ENCODE peak calls at places on chromosomes 1 and 21, in nine cellular contexts. Y is neural crest cell, J is fibroblast of pulmonary artery, L is brain microvascular endothelial cell, Z is H9, H is endothelial cell, F is endodermal cell, S is A549, U is omental fat pad. O is an unnamed sample.

GRCh38 chr1:34710811-34711210 is 44.0 kb upstream of the GJB5 start:
- DNase-seq in Y (no peak), J (no peak), L (no peak), Z (no peak), H (no peak), F (no peak), S (no peak), U (no peak), O (no peak)

GRCh38 chr1:71080782-71081696 is at the start of gene ZRANB2:
- DNase-seq in Y (peak), J (peak), L (peak), Z (peak), H (peak), F (peak), S (peak), U (peak), O (peak)

GRCh38 chr1:206469411-206469932 is 804 bp upstream of the IKBKE start:
- DNase-seq in Y (no peak), J (no peak), L (no peak), Z (no peak), H (no peak), F (no peak), S (no peak), U (no peak), O (peak)

GRCh38 chr1:46171872-46172271 is 3.0 kb upstream of the TSPAN1 start:
- DNase-seq in Y (no peak), J (no peak), L (no peak), Z (peak), H (no peak), F (peak), S (no peak), U (no peak), O (peak)

GRCh38 chr1:19661721-19662228 is 2.9 kb upstream of the HTR6 start:
- DNase-seq in Y (peak), J (peak), L (peak), Z (no peak), H (no peak), F (no peak), S (peak), U (no peak), O (no peak)

GRCh38 chr1:18302788-18303413 is 177.8 kb upstream of the KLHDC7A start:
- DNase-seq in Y (peak), J (no peak), L (no peak), Z (peak), H (peak), F (peak), S (no peak), U (no peak), O (peak)

GRCh38 chr1:9852410-9853301 is 28.9 kb upstream of the CLSTN1 start:
- DNase-seq in Y (no peak), J (peak), L (peak), Z (no peak), H (no peak), F (peak), S (no peak), U (no peak), O (no peak)

GRCh38 chr1:204885288-204885711 is 14.6 kb downstream of the NFASC start:
- DNase-seq in Y (no peak), J (peak), L (no peak), Z (no peak), H (no peak), F (no peak), S (no peak), U (no peak), O (peak)

GRCh38 chr1:232571523-232571922 is 58.4 kb downstream of the SIPA1L2 start:
- DNase-seq in Y (no peak), J (no peak), L (no peak), Z (no peak), H (no peak), F (no peak), S (peak), U (no peak), O (no peak)

GRCh38 chr21:46083271-46084040 is 14.5 kb upstream of the COL6A2 start:
- DNase-seq in Y (no peak), J (no peak), L (no peak), Z (peak), H (no peak), F (peak), S (no peak), U (no peak), O (no peak)

GRCh38 chr1:108563808-108564207 is 3.9 kb downstream of the EEIG2 start:
- DNase-seq in Y (no peak), J (no peak), L (no peak), Z (no peak), H (no peak), F (no peak), S (no peak), U (no peak), O (no peak)

GRCh38 chr1:55255901-55256300 is 40.7 kb upstream of the USP24 start:
- DNase-seq in Y (no peak), J (no peak), L (no peak), Z (no peak), H (no peak), F (no peak), S (no peak), U (no peak), O (no peak)

GRCh38 chr1:100924212-100924611 is 28.3 kb downstream of the SLC30A7 start:
- DNase-seq in Y (no peak), J (peak), L (peak), Z (no peak), H (no peak), F (no peak), S (no peak), U (no peak), O (no peak)

GRCh38 chr1:206521694-206522402 is 14.5 kb downstream of the RASSF5 start:
- DNase-seq in Y (no peak), J (no peak), L (no peak), Z (no peak), H (no peak), F (no peak), S (no peak), U (no peak), O (no peak)

GRCh38 chr1:234272656-234273312 is 100.5 kb upstream of the COA6 start:
- DNase-seq in Y (no peak), J (no peak), L (no peak), Z (no peak), H (no peak), F (no peak), S (no peak), U (no peak), O (no peak)

GRCh38 chr1:200035397-200035955 is 8.0 kb downstream of the NR5A2 start:
- DNase-seq in Y (no peak), J (no peak), L (no peak), Z (peak), H (no peak), F (peak), S (no peak), U (no peak), O (no peak)

GRCh38 chr1:155196103-155196892 is 11.4 kb downstream of the THBS3 start:
- DNase-seq in Y (peak), J (no peak), L (no peak), Z (peak), H (no peak), F (peak), S (no peak), U (no peak), O (no peak)

GRCh38 chr1:96487961-96488360 is 233.6 kb upstream of the PTBP2 start:
- DNase-seq in Y (no peak), J (peak), L (no peak), Z (no peak), H (no peak), F (no peak), S (no peak), U (no peak), O (peak)

GRCh38 chr21:45163413-45164123 is 89.2 kb downstream of the ADARB1 start:
- DNase-seq in Y (no peak), J (no peak), L (no peak), Z (peak), H (no peak), F (no peak), S (no peak), U (no peak), O (no peak)

GRCh38 chr1:161198206-161198876 is 513 bp downstream of the ADAMTS4 start:
- DNase-seq in Y (peak), J (peak), L (no peak), Z (peak), H (peak), F (peak), S (no peak), U (no peak), O (peak)

GRCh38 chr1:113770031-113770430 is 10.7 kb upstream of the PHTF1 start:
- DNase-seq in Y (no peak), J (no peak), L (no peak), Z (no peak), H (no peak), F (no peak), S (no peak), U (no peak), O (no peak)

GRCh38 chr1:6124746-6125365 is 55.3 kb downstream of the CHD5 start:
- DNase-seq in Y (no peak), J (no peak), L (no peak), Z (no peak), H (no peak), F (no peak), S (no peak), U (no peak), O (no peak)

GRCh38 chr1:201783572-201783971 is 45.4 kb upstream of the IPO9 start:
- DNase-seq in Y (no peak), J (no peak), L (no peak), Z (no peak), H (no peak), F (no peak), S (no peak), U (no peak), O (no peak)
- TF ChIP-seq CTCF in Y (no peak), J (no peak), L (peak), Z (peak), H (no peak), F (peak), S (no peak), U (no peak), O (no peak)

GRCh38 chr1:2389644-2390043 is 1.7 kb downstream of the MORN1 start:
- DNase-seq in Y (no peak), J (no peak), L (no peak), Z (no peak), H (no peak), F (no peak), S (no peak), U (no peak), O (no peak)
- TF ChIP-seq CTCF in Y (no peak), J (no peak), L (no peak), Z (no peak), H (no peak), F (no peak), S (no peak), U (no peak), O (no peak)

GRCh38 chr1:230696722-230697432 is 17.0 kb downstream of the AGT start:
- DNase-seq in Y (no peak), J (no peak), L (no peak), Z (no peak), H (no peak), F (no peak), S (no peak), U (no peak), O (no peak)
- TF ChIP-seq CTCF in Y (no peak), J (no peak), L (no peak), Z (peak), H (no peak), F (no peak), S (no peak), U (no peak), O (no peak)

DNA sequence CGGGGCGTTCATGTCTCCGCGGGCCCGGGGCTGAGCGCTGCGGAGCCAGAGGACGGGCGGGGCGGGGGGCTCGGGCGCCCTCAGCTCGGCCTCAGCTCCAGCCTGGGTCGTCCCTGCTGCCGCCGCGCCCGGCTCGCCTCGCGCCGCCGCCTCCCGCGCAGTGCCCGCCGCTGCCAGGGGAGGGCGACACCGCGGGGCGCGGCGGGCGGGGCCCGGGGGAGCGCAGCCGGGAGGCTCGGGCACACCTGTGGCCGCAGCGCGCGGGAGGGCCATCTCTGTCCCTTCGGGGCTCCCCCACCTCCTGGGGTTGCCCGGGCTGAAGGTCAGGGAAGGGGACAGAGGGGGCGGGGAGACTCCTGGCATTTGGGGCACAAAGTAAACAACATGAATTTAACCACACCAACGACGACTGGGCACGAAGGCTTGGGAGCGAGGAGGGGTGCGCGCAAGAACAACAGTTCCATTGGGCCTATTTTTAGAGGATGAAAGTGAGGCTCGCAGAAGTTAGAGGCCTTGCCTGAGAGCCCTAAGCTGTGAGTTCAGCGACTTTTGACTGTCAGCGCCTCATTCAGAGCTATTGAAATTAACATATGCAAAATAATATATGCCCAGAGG is at the start of gene FAM131C:
- DNase-seq in Y (peak), J (no peak), L (no peak), Z (peak), H (peak), F (peak), S (peak), U (no peak), O (peak)
- TF ChIP-seq CTCF in Y (peak), J (no peak), L (no peak), Z (peak), H (peak), F (peak), S (peak), U (no peak), O (no peak)

GRCh38 chr1:85624361-85624760 is 43.8 kb downstream of the CCN1 start:
- DNase-seq in Y (no peak), J (no peak), L (no peak), Z (no peak), H (no peak), F (no peak), S (no peak), U (no peak), O (no peak)
- TF ChIP-seq CTCF in Y (no peak), J (no peak), L (no peak), Z (no peak), H (no peak), F (no peak), S (no peak), U (no peak), O (no peak)

GRCh38 chr1:37485902-37486679 is 11.7 kb downstream of the ZC3H12A start:
- DNase-seq in Y (no peak), J (peak), L (no peak), Z (no peak), H (no peak), F (no peak), S (peak), U (no peak), O (peak)

GRCh38 chr1:37483785-37484184 is 9.4 kb downstream of the ZC3H12A start:
- DNase-seq in Y (no peak), J (no peak), L (no peak), Z (no peak), H (no peak), F (no peak), S (peak), U (no peak), O (no peak)

GRCh38 chr1:37484325-37485051 is 10.1 kb downstream of the ZC3H12A start:
- DNase-seq in Y (no peak), J (no peak), L (no peak), Z (no peak), H (no peak), F (no peak), S (peak), U (no peak), O (peak)

GRCh38 chr1:37486680-37487618 is 12.6 kb downstream of the ZC3H12A start:
- DNase-seq in Y (peak), J (peak), L (peak), Z (peak), H (peak), F (peak), S (peak), U (peak), O (peak)

GRCh38 chr1:37487619-37487984 is 13.2 kb downstream of the ZC3H12A start:
- DNase-seq in Y (no peak), J (no peak), L (no peak), Z (no peak), H (no peak), F (no peak), S (no peak), U (no peak), O (no peak)
- TF ChIP-seq CTCF in Y (peak), J (no peak), L (no peak), Z (no peak), H (no peak), F (peak), S (peak), U (no peak), O (no peak)

GRCh38 chr1:224733021-224733911 is 117.1 kb downstream of the CNIH3 start:
- DNase-seq in Y (no peak), J (peak), L (peak), Z (no peak), H (no peak), F (no peak), S (no peak), U (no peak), O (peak)

GRCh38 chr1:224735159-224735558 is 119.0 kb downstream of the CNIH3 start:
- DNase-seq in Y (no peak), J (no peak), L (no peak), Z (no peak), H (no peak), F (no peak), S (no peak), U (no peak), O (no peak)

GRCh38 chr1:224736619-224737352 is 120.7 kb downstream of the CNIH3 start:
- DNase-seq in Y (no peak), J (peak), L (peak), Z (no peak), H (no peak), F (peak), S (no peak), U (no peak), O (no peak)

GRCh38 chr1:224732367-224733006 is 116.4 kb downstream of the CNIH3 start:
- DNase-seq in Y (no peak), J (no peak), L (no peak), Z (no peak), H (no peak), F (no peak), S (no peak), U (no peak), O (peak)

DNA sequence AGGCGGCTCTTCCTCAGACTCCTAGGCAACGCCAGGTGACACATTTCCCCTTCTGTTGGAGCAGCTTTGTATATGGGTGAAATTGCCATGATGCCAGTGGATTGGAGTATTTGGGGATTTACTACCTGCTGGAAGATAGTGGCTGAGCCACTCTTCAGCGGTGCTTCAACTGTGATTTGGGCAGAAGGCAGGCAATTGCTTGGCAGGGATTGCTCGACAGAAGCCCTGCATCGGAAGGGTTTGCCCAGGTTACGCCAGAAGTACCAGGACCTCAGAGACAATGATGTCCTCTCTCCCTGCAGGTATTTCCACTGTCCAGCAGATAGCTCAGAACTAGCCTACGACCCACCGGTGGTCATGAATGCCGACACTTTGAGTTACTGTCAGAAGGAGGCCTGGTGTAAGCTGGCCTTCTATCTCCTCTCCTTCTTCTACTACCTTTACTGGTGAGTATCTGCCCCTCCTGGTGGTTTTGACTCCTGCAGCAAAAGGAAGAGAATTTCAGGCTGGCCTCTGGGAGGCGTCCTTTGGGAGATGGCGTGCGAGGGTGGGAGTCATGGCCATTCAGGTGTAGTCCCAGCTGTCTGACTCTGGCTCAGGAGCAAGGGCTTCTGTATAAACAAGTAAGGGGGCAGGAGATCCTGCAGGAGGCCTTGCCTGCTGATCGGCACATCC is 118.3 kb downstream of the CNIH3 start:
- DNase-seq in Y (no peak), J (no peak), L (no peak), Z (peak), H (no peak), F (peak), S (no peak), U (no peak), O (no peak)
- TF ChIP-seq CTCF in Y (peak), J (peak), L (peak), Z (peak), H (no peak), F (peak), S (no peak), U (no peak), O (no peak)

GRCh38 chr1:110829955-110830553 is 42.9 kb upstream of the CD53 start:
- DNase-seq in Y (no peak), J (peak), L (no peak), Z (peak), H (peak), F (peak), S (peak), U (no peak), O (peak)
- TF ChIP-seq CTCF in Y (peak), J (peak), L (peak), Z (peak), H (peak), F (peak), S (peak), U (no peak), O (peak)

DNA sequence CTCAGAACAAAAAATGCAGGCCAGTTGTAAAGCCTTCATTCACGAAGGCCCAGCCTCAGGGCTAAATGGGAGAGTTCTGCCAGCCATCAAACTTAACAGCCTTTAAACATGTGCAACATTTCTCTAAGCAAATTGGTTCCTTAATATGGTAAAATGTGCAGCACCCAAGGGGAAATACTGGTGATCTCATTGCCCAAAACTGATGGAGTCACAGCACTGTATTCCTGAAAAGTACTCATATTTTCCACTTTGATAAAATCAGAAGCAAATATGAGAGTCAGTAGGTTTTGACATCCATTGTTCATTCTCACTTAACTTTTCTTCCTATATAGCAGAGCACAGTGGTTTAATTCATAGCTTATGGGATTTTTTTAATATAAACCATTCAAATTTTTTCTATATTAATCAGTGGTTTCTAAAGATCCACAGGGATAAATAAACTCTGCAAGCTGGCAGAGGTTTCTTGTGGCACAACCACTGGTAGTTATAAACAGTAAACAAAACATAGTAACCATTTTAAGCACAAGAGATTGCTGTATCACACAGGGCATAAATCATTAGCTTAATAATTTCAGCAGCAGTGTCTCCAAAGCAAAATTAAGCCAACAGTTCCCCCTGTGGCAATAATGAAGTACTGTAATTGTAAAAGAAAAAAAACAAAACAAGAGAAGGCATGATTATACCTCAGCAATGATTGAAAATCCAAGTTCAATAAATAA is 106.9 kb upstream of the LYPLAL1 start:
- DNase-seq in Y (no peak), J (peak), L (peak), Z (no peak), H (no peak), F (no peak), S (peak), U (no peak), O (peak)
- TF ChIP-seq CTCF in Y (peak), J (peak), L (peak), Z (peak), H (peak), F (peak), S (peak), U (no peak), O (peak)

GRCh38 chr1:214377886-214378285 is 96.9 kb downstream of the SMYD2 start:
- DNase-seq in Y (no peak), J (peak), L (peak), Z (no peak), H (no peak), F (no peak), S (no peak), U (no peak), O (no peak)
- TF ChIP-seq CTCF in Y (no peak), J (no peak), L (no peak), Z (no peak), H (no peak), F (no peak), S (no peak), U (no peak), O (no peak)